ENCODE peak calls at places on chromosomes 7 and 10, in five cellular contexts. R is IMR-90, Y is A549, V is K562, E is H1. I is an unnamed sample.

GRCh38 chr10:69391158-69391557 is 25.6 kb downstream of the TACR2 start:
- DNase-seq in R (no peak), Y (no peak), V (no peak), E (no peak), I (no peak)

GRCh38 chr10:31725436-31725835 is 203.2 kb downstream of the ARHGAP12 start:
- DNase-seq in R (no peak), Y (no peak), V (no peak), E (no peak), I (no peak)

GRCh38 chr10:26540601-26541000 is 102.5 kb downstream of the APBB1IP start:
- DNase-seq in R (no peak), Y (no peak), V (no peak), E (no peak), I (no peak)

GRCh38 chr10:70323697-70324340 is 40.0 kb upstream of the NPFFR1 start:
- DNase-seq in R (no peak), Y (no peak), V (no peak), E (peak), I (peak)

GRCh38 chr7:80230327-80230726 is 95.7 kb downstream of the GNAI1 start:
- DNase-seq in R (peak), Y (no peak), V (no peak), E (no peak), I (no peak)

GRCh38 chr10:100878291-100878910 is 34.4 kb upstream of the SLF2 start:
- DNase-seq in R (peak), Y (peak), V (peak), E (peak), I (peak)

GRCh38 chr7:39400836-39401235 is 165.4 kb upstream of the YAE1 start:
- DNase-seq in R (no peak), Y (no peak), V (no peak), E (no peak), I (no peak)

GRCh38 chr10:118114992-118115391 is 68.3 kb upstream of the RAB11FIP2 start:
- DNase-seq in R (no peak), Y (no peak), V (no peak), E (no peak), I (no peak)

GRCh38 chr10:122786269-122786668 is 59.4 kb downstream of the CUZD1 start:
- DNase-seq in R (peak), Y (peak), V (no peak), E (peak), I (peak)

GRCh38 chr10:132939957-132940790 is 2.2 kb downstream of the CFAP46 start:
- DNase-seq in R (peak), Y (peak), V (peak), E (peak), I (no peak)

GRCh38 chr7:94012748-94013147 is 8.6 kb upstream of the BET1 start:
- DNase-seq in R (no peak), Y (peak), V (no peak), E (no peak), I (no peak)

GRCh38 chr10:89929282-89930026 is 228.1 kb downstream of the KIF20B start:
- DNase-seq in R (no peak), Y (no peak), V (no peak), E (no peak), I (no peak)

GRCh38 chr10:17607603-17608332 is 9.4 kb downstream of the HACD1 start:
- DNase-seq in R (peak), Y (peak), V (peak), E (no peak), I (peak)

GRCh38 chr10:49161411-49161997 is 26.7 kb downstream of the TMEM273 start:
- DNase-seq in R (peak), Y (peak), V (peak), E (no peak), I (no peak)
- TF ChIP-seq MAFK in R (peak), Y (no peak), V (peak), E (peak), I (no peak)

DNA sequence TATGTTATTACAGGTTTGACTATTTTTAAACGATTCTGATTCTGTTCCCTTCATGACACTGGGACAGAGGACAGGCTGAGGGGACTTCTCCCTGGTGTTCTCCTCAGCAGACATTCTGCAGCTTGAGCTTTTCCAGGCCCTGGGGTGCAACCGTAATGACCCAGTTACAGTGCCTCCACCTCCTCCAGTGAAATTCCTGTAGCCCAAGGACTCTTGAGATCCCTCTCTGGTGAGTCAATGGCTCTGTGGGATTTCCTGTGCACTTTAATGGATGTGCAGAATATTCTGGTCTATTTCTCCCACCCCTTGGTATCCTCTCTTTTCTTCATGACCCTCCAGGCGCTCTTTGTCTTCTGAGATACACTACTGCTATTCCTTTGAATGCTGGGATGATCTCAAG is 319.3 kb downstream of the INHBA start:
- DNase-seq in R (no peak), Y (no peak), V (no peak), E (no peak), I (no peak)
- TF ChIP-seq MAFK in R (no peak), Y (no peak), V (no peak), E (no peak), I (no peak)

GRCh38 chr7:140673063-140673769 is 471 bp downstream of the ADCK2 start:
- DNase-seq in R (no peak), Y (peak), V (peak), E (peak), I (no peak)
- TF ChIP-seq MAFK in R (no peak), Y (no peak), V (no peak), E (no peak), I (no peak)

DNA sequence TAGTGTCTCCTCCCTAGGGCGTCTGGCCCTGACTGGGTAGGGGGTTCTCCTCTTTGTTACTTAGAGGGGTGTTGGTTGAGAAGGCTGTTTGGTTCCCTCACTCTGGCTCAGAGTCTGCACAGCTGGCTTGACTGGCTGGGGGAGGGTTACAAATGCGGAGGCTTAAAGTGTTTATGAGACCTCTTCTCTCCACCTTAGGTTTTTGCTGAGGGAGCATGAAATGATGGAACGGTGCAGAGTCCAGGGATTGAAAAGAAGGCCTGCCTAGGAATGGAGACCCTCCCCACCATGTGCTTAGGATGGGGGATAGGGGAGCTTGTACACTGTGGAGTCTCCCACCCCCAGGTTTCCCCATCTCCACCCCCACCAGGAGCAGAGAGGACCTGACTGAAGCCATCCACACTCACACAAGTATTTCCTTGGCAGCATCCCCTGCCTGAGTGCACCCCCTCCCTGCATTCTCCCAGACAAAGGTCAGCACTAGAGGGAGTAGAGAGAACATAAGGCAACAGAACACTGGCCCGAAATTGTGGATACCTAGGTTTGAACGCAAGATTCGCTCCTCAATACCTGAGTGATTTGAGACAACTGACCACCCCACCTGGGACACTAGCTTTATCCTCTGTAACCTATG is 1.7 kb upstream of the LDB1 start:
- DNase-seq in R (peak), Y (no peak), V (no peak), E (peak), I (no peak)
- TF ChIP-seq MAFK in R (peak), Y (peak), V (no peak), E (no peak), I (peak)

I was measured in HepG2.